ENCODE peak calls at places on chromosomes 6 and 20, in five cellular contexts. G, X, N, Q and Y are unnamed samples.

GRCh38 chr6:119161450-119161849 is 83.0 kb upstream of the FAM184A start:
- DNase-seq in X (peak), G (no peak), N (no peak), Q (no peak), Y (no peak)

GRCh38 chr6:37019065-37019450 is 13.6 kb downstream of the FGD2 start:
- DNase-seq in G (no peak), X (no peak), Q (no peak), N (no peak), Y (no peak)

GRCh38 chr6:133360194-133360593 is 119.0 kb downstream of the EYA4 start:
- DNase-seq in N (no peak), Q (no peak), X (no peak), G (no peak), Y (no peak)

GRCh38 chr6:154882107-154882506 is 113.0 kb upstream of the TIAM2 start:
- DNase-seq in Q (no peak), N (no peak), X (no peak), G (no peak), Y (no peak)

GRCh38 chr6:32607988-32608298 is 18.3 kb upstream of the HLA-DRB1 start:
- DNase-seq in N (no peak), G (no peak), Q (no peak), X (no peak), Y (no peak)

GRCh38 chr6:106162926-106163325 is 76.8 kb downstream of the PRDM1 start:
- DNase-seq in N (no peak), Q (no peak), X (no peak), G (no peak), Y (no peak)

GRCh38 chr20:63293866-63294535 is 1.0 kb downstream of the COL20A1 start:
- DNase-seq in G (no peak), X (no peak), N (no peak), Q (no peak), Y (no peak)

GRCh38 chr20:14441201-14441600 is 103.8 kb upstream of the FLRT3 start:
- DNase-seq in X (peak), N (no peak), G (no peak), Q (peak), Y (no peak)

GRCh38 chr6:136334853-136335252 is 45.2 kb upstream of the BCLAF1 start:
- DNase-seq in X (no peak), Q (peak), G (no peak), N (no peak), Y (no peak)

GRCh38 chr20:62401331-62401779 is 5.7 kb downstream of the CABLES2 start:
- DNase-seq in X (no peak), Q (no peak), G (no peak), N (no peak), Y (no peak)

GRCh38 chr6:50845499-50846108 is 26.9 kb downstream of the TFAP2B start:
- DNase-seq in N (no peak), G (no peak), X (no peak), Q (no peak), Y (no peak)

GRCh38 chr20:48738094-48738398 is 89.8 kb downstream of the PREX1 start:
- DNase-seq in N (no peak), X (no peak), G (no peak), Q (no peak), Y (no peak)

GRCh38 chr20:59006864-59007757 is at the start of gene CTSZ:
- DNase-seq in Q (no peak), G (peak), N (peak), X (peak), Y (peak)

GRCh38 chr6:139676718-139677117 is 302.3 kb upstream of the CITED2 start:
- DNase-seq in G (no peak), Q (no peak), X (no peak), N (no peak), Y (no peak)

GRCh38 chr20:51650685-51651134 is 108.2 kb upstream of the NFATC2 start:
- DNase-seq in X (peak), G (no peak), N (no peak), Q (peak), Y (no peak)

GRCh38 chr6:105993341-105993740 is 92.8 kb upstream of the PRDM1 start:
- DNase-seq in N (no peak), Q (no peak), G (no peak), X (peak), Y (no peak)

GRCh38 chr6:45555981-45556771 is 178.4 kb upstream of the SUPT3H start:
- DNase-seq in N (no peak), Q (no peak), G (no peak), X (peak), Y (peak)

GRCh38 chr6:44058617-44059358 is 68.5 kb downstream of the MRPL14 start:
- DNase-seq in G (no peak), Q (no peak), N (no peak), X (peak), Y (peak)

GRCh38 chr20:24769878-24770627 is 179.0 kb upstream of the CST7 start:
- DNase-seq in X (no peak), Q (no peak), N (no peak), G (no peak), Y (no peak)

GRCh38 chr20:30286157-30286556 is 971.3 kb upstream of the DEFB115 start:
- DNase-seq in Q (peak), G (no peak), N (no peak), X (peak), Y (no peak)

GRCh38 chr6:158861686-158862381 is 42.7 kb upstream of the EZR start:
- DNase-seq in X (peak), G (no peak), N (no peak), Q (no peak), Y (no peak)

GRCh38 chr6:148972481-148972880 is 225.7 kb downstream of the UST start:
- DNase-seq in N (peak), G (peak), Q (no peak), X (no peak), Y (no peak)

GRCh38 chr20:40457404-40457803 is 231.6 kb downstream of the MAFB start:
- DNase-seq in Q (no peak), G (no peak), X (no peak), N (no peak), Y (no peak)

GRCh38 chr20:461254-462198 is 807 bp downstream of the TBC1D20 start:
- DNase-seq in Q (peak), X (peak), N (peak), G (peak), Y (no peak)

GRCh38 chr6:165605182-165605875 is 57.7 kb downstream of the PDE10A start:
- DNase-seq in G (no peak), Q (no peak), N (no peak), X (no peak), Y (no peak)

GRCh38 chr6:107080036-107080435 is 35.3 kb downstream of the BEND3 start:
- DNase-seq in N (no peak), G (no peak), X (no peak), Q (peak), Y (no peak)

GRCh38 chr6:137467211-137467610 is 27.0 kb downstream of the OLIG3 start:
- DNase-seq in X (no peak), G (no peak), Q (no peak), N (no peak), Y (no peak)

GRCh38 chr6:37725967-37726366 is 28.3 kb upstream of the MDGA1 start:
- DNase-seq in N (no peak), Q (no peak), X (no peak), G (no peak), Y (no peak)

GRCh38 chr6:106973841-106974336 is 640 bp downstream of the CD24 start:
- DNase-seq in N (no peak), Q (peak), X (no peak), G (no peak), Y (no peak)